ENCODE peak calls at places on chromosomes 5 and 9, in six cellular contexts. I is suprapubic skin, U is OCI-LY7, X is pancreas, P is uterus, A is HCT116. C is an unnamed sample.

GRCh38 chr5:144368556-144368955 is 197.9 kb downstream of the KCTD16 start:
- DNase-seq in P (no peak), I (no peak), X (no peak), A (no peak), U (no peak), C (no peak)

GRCh38 chr5:180212363-180213255 is 3.6 kb upstream of the RASGEF1C start:
- DNase-seq in X (no peak), P (no peak), U (no peak), I (peak; percentile 72), A (no peak), C (no peak)

GRCh38 chr5:74324556-74324955 is 316.0 kb downstream of the ENC1 start:
- DNase-seq in I (no peak), A (no peak), X (no peak), P (no peak), U (no peak), C (no peak)

GRCh38 chr9:104881991-104882555 is 45.9 kb downstream of the ABCA1 start:
- DNase-seq in P (no peak), A (no peak), X (no peak), U (no peak), I (no peak), C (no peak)

GRCh38 chr5:168072665-168073064 is 218.8 kb upstream of the WWC1 start:
- DNase-seq in P (no peak), U (no peak), A (no peak), X (no peak), I (no peak), C (no peak)

GRCh38 chr9:112252194-112252593 is 77.1 kb upstream of the SUSD1 start:
- DNase-seq in I (no peak), U (no peak), A (no peak), P (no peak), X (no peak), C (no peak)

GRCh38 chr5:148202531-148203092 is at the start of gene SPINK6:
- DNase-seq in X (no peak), A (no peak), P (no peak), U (no peak), I (no peak), C (no peak)

GRCh38 chr5:1032011-1032410 is 23.4 kb downstream of the NKD2 start:
- DNase-seq in U (no peak), X (no peak), A (no peak), P (no peak), I (peak; percentile 74), C (no peak)

GRCh38 chr9:81410201-81410600 is 279.1 kb downstream of the TLE1 start:
- DNase-seq in X (no peak), U (no peak), A (peak; percentile 12), P (no peak), I (no peak), C (no peak)

GRCh38 chr5:1052641-1053390 is 44.2 kb downstream of the NKD2 start:
- DNase-seq in U (peak; percentile 30), X (no peak), P (no peak), I (no peak), A (no peak), C (no peak)

GRCh38 chr5:177509361-177509951 is at the start of gene DOK3:
- DNase-seq in P (no peak), U (peak; percentile 82), A (no peak), X (no peak), I (no peak), C (no peak)

GRCh38 chr5:61290815-61291214 is 41.2 kb upstream of the ZSWIM6 start:
- DNase-seq in U (no peak), I (no peak), P (no peak), X (peak; percentile 76), A (no peak), C (no peak)

GRCh38 chr5:149707097-149707496 is 23.0 kb upstream of the PPARGC1B start:
- DNase-seq in P (no peak), A (no peak), U (no peak), I (no peak), X (no peak), C (no peak)

GRCh38 chr9:36995927-36996471 is 38.1 kb downstream of the PAX5 start:
- DNase-seq in A (peak; percentile 32), P (no peak), I (no peak), X (peak; percentile 53), U (peak; percentile 57), C (peak; percentile 38)

GRCh38 chr5:73955447-73955846 is 329.5 kb downstream of the ARHGEF28 start:
- DNase-seq in P (no peak), A (no peak), U (no peak), X (no peak), I (no peak), C (no peak)

GRCh38 chr9:6415266-6415665 is 2.3 kb downstream of the UHRF2 start:
- DNase-seq in X (no peak), I (no peak), P (no peak), A (no peak), U (peak; percentile 27), C (no peak)

GRCh38 chr9:11946521-11946920 is 746.7 kb upstream of the TYRP1 start:
- DNase-seq in P (no peak), I (no peak), X (no peak), A (no peak), U (no peak), C (no peak)

GRCh38 chr9:76557674-76558073 is 98.7 kb downstream of the GCNT1 start:
- DNase-seq in I (no peak), X (no peak), P (no peak), U (no peak), A (no peak), C (no peak)

GRCh38 chr5:180006116-180006515 is 65.4 kb downstream of the RNF130 start:
- DNase-seq in A (no peak), I (no peak), P (no peak), X (no peak), U (no peak), C (no peak)

GRCh38 chr5:34903260-34903659 is 12.0 kb downstream of the RAD1 start:
- DNase-seq in A (no peak), X (no peak), I (no peak), U (no peak), P (no peak), C (no peak)

GRCh38 chr9:35313911-35314310 is 152.1 kb downstream of the UNC13B start:
- DNase-seq in I (no peak), U (no peak), P (no peak), A (no peak), X (no peak), C (no peak)

GRCh38 chr9:125409637-125410521 is 148.3 kb downstream of the GAPVD1 start:
- DNase-seq in X (no peak), U (peak; percentile 94), P (no peak), I (no peak), A (peak; percentile 98), C (no peak)

GRCh38 chr9:105531530-105531929 is 26.4 kb upstream of the FKTN start:
- DNase-seq in P (no peak), A (no peak), X (no peak), U (no peak), I (no peak), C (no peak)

GRCh38 chr5:117058740-117059139 is 484.1 kb upstream of the SEMA6A start:
- DNase-seq in X (no peak), I (no peak), U (no peak), P (no peak), A (no peak), C (no peak)

GRCh38 chr5:11149136-11149535 is 388.1 kb upstream of the DAP start:
- DNase-seq in X (no peak), A (no peak), I (no peak), P (no peak), U (no peak), C (no peak)

GRCh38 chr9:88711719-88712118 is 176.7 kb downstream of the NXNL2 start:
- DNase-seq in I (no peak), U (no peak), A (no peak), P (no peak), X (no peak), C (no peak)

GRCh38 chr9:88706193-88707112 is 171.5 kb downstream of the NXNL2 start:
- DNase-seq in I (no peak), P (no peak), A (no peak), U (no peak), X (no peak), C (no peak)

GRCh38 chr9:88712484-88712883 is 177.5 kb downstream of the NXNL2 start:
- DNase-seq in P (no peak), U (no peak), X (no peak), A (no peak), I (no peak), C (no peak)

GRCh38 chr9:88713022-88713421 is 178.0 kb downstream of the NXNL2 start:
- DNase-seq in U (no peak), A (no peak), P (no peak), I (no peak), X (no peak), C (no peak)

DNA sequence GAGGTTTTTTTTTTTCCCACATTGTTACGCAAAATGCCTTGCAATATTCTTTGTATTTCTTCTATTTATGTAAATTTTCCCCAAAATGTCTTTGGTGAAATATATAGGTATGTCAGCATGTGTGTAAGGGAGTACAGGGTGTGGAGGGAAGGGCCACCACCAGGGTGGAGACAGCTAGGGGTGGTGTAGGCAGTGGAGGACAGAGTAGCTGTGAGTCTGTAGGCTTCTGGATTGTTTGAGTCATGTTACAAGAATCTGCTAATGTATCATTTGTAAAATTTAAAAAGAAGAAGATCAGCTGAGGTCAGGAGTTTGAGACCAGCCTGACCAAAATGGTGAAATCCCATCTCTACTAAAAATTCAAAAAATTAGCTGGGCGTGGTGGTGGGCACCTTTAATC is 175.5 kb downstream of the NXNL2 start:
- DNase-seq in P (no peak), X (no peak), U (no peak), I (no peak), A (no peak), C (no peak)
- H3K9me3 ChIP-seq in P (no peaks in the 10 kb centered on the region), X (no peaks in the 10 kb centered on the region), U (no peaks in the 10 kb centered on the region), I (no peaks in the 10 kb centered on the region), A (no peaks in the 10 kb centered on the region), C (no peaks in the 10 kb centered on the region)

GRCh38 chr9:102551346-102551745 is 443.8 kb upstream of the CYLC2 start:
- DNase-seq in I (no peak), X (no peak), A (no peak), U (no peak), P (no peak), C (no peak)
- H3K9me3 ChIP-seq in I (peaks cover 9% of the 10 kb centered on the region), X (no peaks in the 10 kb centered on the region), A (peaks cover 21% of the 10 kb centered on the region), U (no peaks in the 10 kb centered on the region), P (no peaks in the 10 kb centered on the region), C (no peaks in the 10 kb centered on the region)

DNA sequence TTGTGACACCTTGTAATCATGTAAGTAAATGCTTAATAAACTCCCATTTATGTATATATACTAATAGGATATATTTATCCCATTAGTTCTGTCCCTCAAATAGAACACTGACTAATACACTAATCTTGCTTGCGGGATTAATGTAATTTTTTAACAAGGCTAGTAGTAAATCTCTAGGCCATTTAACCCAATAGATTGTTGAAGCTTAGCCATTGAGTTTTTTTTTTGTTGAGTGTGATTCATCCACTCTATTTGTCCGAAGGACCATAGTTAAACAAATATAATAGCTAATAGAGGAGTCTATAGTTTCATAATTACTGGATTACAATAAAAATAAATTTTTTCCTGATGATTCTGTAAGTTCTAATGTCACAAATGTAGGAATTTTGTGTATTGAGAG is 474.4 kb downstream of the CDH9 start:
- DNase-seq in X (no peak), I (no peak), U (no peak), A (no peak), P (no peak), C (no peak)
- H3K9me3 ChIP-seq in X (no peaks in the 10 kb centered on the region), I (peaks cover 8% of the 10 kb centered on the region), U (peaks cover 7% of the 10 kb centered on the region), A (peaks cover 20% of the 10 kb centered on the region), P (no peaks in the 10 kb centered on the region), C (no peaks in the 10 kb centered on the region)

DNA sequence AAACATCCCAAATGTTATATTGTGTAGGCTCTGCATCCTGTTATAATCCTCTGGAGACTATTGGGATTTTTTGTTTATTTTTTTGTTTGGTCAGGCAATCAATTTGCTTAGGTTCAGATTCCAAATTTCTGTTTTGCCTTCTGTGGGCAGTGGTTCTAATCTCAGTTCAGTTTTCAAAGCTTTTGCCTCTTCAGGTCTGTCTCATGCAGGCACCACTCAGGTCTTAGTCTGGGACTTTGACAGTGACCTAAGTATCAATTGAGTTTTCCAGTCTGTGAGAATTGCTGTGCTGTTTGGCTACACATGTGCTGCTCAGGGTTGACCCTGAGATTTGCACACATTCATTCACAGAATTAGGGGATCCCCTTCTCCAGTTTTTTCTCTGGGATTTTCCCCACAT is 14.1 kb downstream of the SNX2 start:
- DNase-seq in P (no peak), A (no peak), X (no peak), U (no peak), I (no peak), C (no peak)
- H3K9me3 ChIP-seq in P (no peaks in the 10 kb centered on the region), A (no peaks in the 10 kb centered on the region), X (no peaks in the 10 kb centered on the region), U (peaks cover 23% of the 10 kb centered on the region), I (peaks cover 7% of the 10 kb centered on the region), C (no peaks in the 10 kb centered on the region)

C was measured in T-helper 17 cell.